ENCODE peak calls at places on chromosome 4, in five cellular contexts. H is cardiac fibroblast, F is cardiac muscle cell, M is fibroblast of lung, P is aorta. N is an unnamed sample.

GRCh38 chr4:122666527-122667245 is 45.8 kb upstream of the IL21 start:
- DNase-seq in F (peak), H (peak), P (no peak), M (peak), N (no peak)

GRCh38 chr4:41745292-41746024 is 3.1 kb downstream of the PHOX2B start:
- DNase-seq in M (no peak), F (no peak), H (no peak), P (no peak), N (no peak)

GRCh38 chr4:82500106-82500738 is 61.6 kb downstream of the TMEM150C start:
- DNase-seq in P (no peak), H (peak), M (peak), F (peak), N (no peak)

GRCh38 chr4:17066972-17067371 is 168.5 kb upstream of the LDB2 start:
- DNase-seq in M (peak), P (peak), H (peak), F (peak), N (no peak)

GRCh38 chr4:51943221-51943620 is 76.9 kb downstream of the LRRC66 start:
- DNase-seq in M (peak), F (no peak), H (peak), P (no peak), N (no peak)

GRCh38 chr4:123849495-123849894 is 452.9 kb downstream of the SPRY1 start:
- DNase-seq in H (no peak), M (no peak), P (no peak), F (no peak), N (no peak)

GRCh38 chr4:83548151-83548905 is 12.4 kb downstream of the GPAT3 start:
- DNase-seq in P (peak), H (peak), F (peak), M (peak), N (no peak)

GRCh38 chr4:152807294-152807829 is 27.6 kb downstream of the ARFIP1 start:
- DNase-seq in M (peak), P (no peak), F (peak), H (peak), N (no peak)

GRCh38 chr4:177251237-177251636 is 58.4 kb upstream of the NEIL3 start:
- DNase-seq in H (no peak), M (no peak), F (no peak), P (no peak), N (no peak)

GRCh38 chr4:104424368-104424921 is 70.2 kb downstream of the CXXC4 start:
- DNase-seq in H (no peak), M (no peak), F (peak), P (no peak), N (no peak)

GRCh38 chr4:7157666-7158065 is 34.7 kb upstream of the SORCS2 start:
- DNase-seq in P (no peak), M (no peak), F (no peak), H (no peak), N (no peak)

GRCh38 chr4:166737430-166737829 is 496.9 kb downstream of the SPOCK3 start:
- DNase-seq in M (no peak), P (no peak), H (no peak), F (no peak), N (no peak)

GRCh38 chr4:19615086-19615689 is 636.5 kb upstream of the SLIT2 start:
- DNase-seq in M (peak), H (no peak), P (no peak), F (peak), N (no peak)

GRCh38 chr4:91032725-91033445 is 905.7 kb downstream of the CCSER1 start:
- DNase-seq in H (no peak), P (no peak), M (no peak), F (no peak), N (no peak)

GRCh38 chr4:2259541-2260267 is 2.2 kb downstream of the MXD4 start:
- DNase-seq in M (no peak), F (no peak), H (no peak), P (peak), N (no peak)

GRCh38 chr4:74933562-74934015 is 673 bp downstream of the PARM1 start:
- DNase-seq in M (peak), P (peak), F (peak), H (peak), N (no peak)

GRCh38 chr4:89674876-89675459 is 162.0 kb downstream of the SNCA start:
- DNase-seq in M (no peak), P (no peak), H (no peak), F (no peak), N (no peak)

GRCh38 chr4:83605744-83606172 is 69.8 kb downstream of the GPAT3 start:
- DNase-seq in P (no peak), M (no peak), H (no peak), F (no peak), N (no peak)

GRCh38 chr4:82431026-82431745 is 796 bp downstream of the ENOPH1 start:
- DNase-seq in H (peak), P (no peak), M (peak), F (peak), N (no peak)

GRCh38 chr4:11724731-11725130 is 296.0 kb upstream of the HS3ST1 start:
- DNase-seq in F (peak), H (peak), P (no peak), M (peak), N (no peak)

GRCh38 chr4:175536852-175537453 is 275.1 kb downstream of the GPM6A start:
- DNase-seq in H (peak), P (no peak), M (peak), F (peak), N (peak)

GRCh38 chr4:27048350-27049100 is 187.9 kb downstream of the STIM2 start:
- DNase-seq in P (no peak), M (peak), H (peak), F (peak), N (no peak)

GRCh38 chr4:22500831-22501714 is 14.8 kb downstream of the ADGRA3 start:
- DNase-seq in F (no peak), M (peak), P (no peak), H (peak), N (no peak)

GRCh38 chr4:98284640-98285046 is 23.5 kb downstream of the RAP1GDS1 start:
- DNase-seq in H (no peak), M (peak), P (no peak), F (no peak), N (no peak)

GRCh38 chr4:139918994-139919393 is 235.0 kb downstream of the MAML3 start:
- DNase-seq in F (no peak), P (no peak), H (no peak), M (peak), N (no peak)

DNA sequence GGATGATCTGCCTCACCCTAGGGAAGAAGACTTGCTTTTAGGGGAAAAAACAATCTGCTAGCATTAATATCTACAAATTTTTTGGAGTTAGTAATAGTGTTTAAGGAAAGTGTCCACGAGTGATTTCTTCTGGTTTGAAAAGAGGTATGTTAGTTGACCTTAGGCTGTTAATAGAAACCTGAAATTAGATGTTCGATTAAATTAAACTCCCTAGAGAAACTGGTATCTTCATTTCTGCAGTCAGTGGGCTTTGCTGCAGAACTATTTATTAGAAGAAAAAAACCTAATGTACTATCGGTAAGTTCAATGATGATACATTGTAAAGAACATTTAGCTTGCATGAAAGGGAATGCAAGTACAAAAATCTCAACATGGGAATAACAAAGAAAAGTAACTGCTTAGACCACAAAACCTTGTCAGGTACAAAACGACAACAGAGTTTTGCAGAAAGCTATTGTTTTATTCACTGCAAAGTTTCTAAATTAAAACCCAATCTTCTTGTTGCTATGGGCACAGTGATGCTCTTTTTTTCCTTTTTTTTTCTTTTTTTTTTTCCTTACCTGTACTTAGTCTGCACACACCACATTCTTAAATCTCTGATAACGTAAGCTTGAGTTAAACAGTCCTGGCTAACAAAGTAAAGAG is 2.0 kb downstream of the KLF3 start:
- DNase-seq in H (no peak), M (no peak), F (no peak), P (no peak), N (no peak)
- H3K4me3 ChIP-seq in H (peak), M (peak), F (peak), P (peak), N (no peak)

GRCh38 chr4:386708-387105 is 49.1 kb downstream of the ZNF141 start:
- DNase-seq in H (no peak), M (no peak), P (no peak), F (no peak), N (no peak)
- H3K4me3 ChIP-seq in H (peak), M (no peak), P (no peak), F (no peak), N (peak)

DNA sequence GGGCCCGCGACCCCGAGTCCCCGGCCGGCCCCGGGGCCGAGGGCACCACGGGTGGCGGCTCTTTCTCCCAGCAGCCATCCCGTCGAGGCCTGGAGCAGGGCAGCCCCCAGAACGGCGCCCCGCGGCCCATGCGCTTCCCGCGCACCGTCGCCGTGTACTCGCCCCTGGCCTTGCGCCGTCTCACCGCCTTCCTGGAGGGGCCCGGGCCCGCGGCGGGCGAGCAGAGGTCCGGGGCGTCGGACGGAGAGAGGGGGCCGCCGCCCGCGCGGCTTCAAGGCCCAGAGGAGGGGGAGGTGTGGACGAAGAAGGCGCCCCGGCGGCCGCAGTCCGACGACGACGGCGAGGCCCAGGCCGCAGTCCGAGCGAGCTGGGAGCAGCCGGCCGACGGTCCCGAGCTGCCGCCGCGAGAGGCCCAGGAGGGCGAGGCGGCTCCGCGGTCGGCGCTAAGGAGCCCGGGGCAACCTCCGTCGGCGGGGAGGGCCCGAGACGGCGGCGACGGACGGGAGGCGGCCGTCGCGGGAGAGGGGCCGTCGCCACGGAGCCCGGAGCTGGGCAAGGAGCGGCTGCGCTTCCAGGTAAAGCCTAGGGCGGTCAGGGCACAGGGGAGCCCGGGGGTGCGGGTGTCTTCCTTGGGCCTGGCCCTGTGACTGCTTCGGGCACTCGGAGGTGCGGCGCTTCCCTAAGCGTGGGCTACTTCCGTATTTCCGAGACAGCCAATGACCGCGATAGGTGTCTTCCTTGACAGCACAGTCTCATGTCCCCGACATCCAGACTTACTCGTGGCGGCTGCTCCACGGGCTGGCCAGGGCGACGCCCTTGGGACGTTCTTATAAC is 845 bp downstream of the ZAR1 start:
- DNase-seq in M (no peak), H (no peak), P (no peak), F (no peak), N (no peak)
- H3K4me3 ChIP-seq in M (no peak), H (no peak), P (no peak), F (peak), N (peak)

GRCh38 chr4:99657801-99658200 is at the start of gene C4orf54:
- DNase-seq in F (no peak), P (no peak), H (no peak), M (peak), N (no peak)
- H3K4me3 ChIP-seq in F (no peak), P (no peak), H (no peak), M (no peak), N (no peak)

DNA sequence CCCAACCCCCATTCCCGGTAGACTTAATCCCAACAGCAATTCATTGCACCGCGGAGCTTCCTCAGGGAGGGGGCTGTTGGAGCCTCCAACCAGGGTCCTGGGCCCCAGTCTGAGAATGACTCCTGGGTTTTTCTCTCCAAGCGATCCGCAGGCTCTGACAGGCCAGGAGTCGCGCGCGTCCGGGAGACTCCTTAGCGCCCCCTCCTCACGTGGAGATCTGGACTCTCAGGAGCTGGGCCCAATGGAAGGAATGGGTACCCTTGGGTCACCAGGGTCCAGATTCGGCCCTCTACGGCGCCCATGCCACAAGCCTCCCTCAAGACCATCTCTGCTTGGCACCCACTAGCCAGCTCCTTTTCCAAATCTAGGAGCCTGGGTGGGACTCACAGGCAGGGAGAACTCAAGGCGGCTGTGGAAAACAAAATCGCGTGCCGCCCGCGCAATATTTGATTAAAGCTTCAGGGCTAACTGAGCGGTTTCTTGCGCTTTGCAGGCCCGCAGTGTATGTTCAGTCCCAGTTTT is 7.1 kb downstream of the HAND2 start:
- DNase-seq in H (no peak), F (peak), M (no peak), P (no peak), N (no peak)
- H3K4me3 ChIP-seq in H (peak), F (peak), M (peak), P (no peak), N (no peak)

GRCh38 chr4:95534032-95534431 is 14.7 kb downstream of the UNC5C start:
- DNase-seq in F (no peak), H (peak), P (no peak), M (no peak), N (no peak)

GRCh38 chr4:95535180-95535579 is 13.6 kb downstream of the UNC5C start:
- DNase-seq in F (no peak), H (no peak), P (no peak), M (no peak), N (no peak)

GRCh38 chr4:95532305-95532704 is 16.5 kb downstream of the UNC5C start:
- DNase-seq in F (no peak), M (no peak), H (peak), P (no peak), N (no peak)

GRCh38 chr4:95531141-95531540 is 17.6 kb downstream of the UNC5C start:
- DNase-seq in F (no peak), M (no peak), H (no peak), P (no peak), N (no peak)

GRCh38 chr4:95533254-95533653 is 15.5 kb downstream of the UNC5C start:
- DNase-seq in H (no peak), F (no peak), P (no peak), M (no peak), N (no peak)
- H3K4me3 ChIP-seq in H (no peak), F (no peak), P (no peak), M (no peak), N (no peak)

GRCh38 chr4:137129471-137130244 is 402.6 kb downstream of the PCDH18 start:
- DNase-seq in F (peak), P (no peak), H (no peak), M (peak), N (no peak)

GRCh38 chr4:137125011-137125410 is 407.3 kb downstream of the PCDH18 start:
- DNase-seq in F (peak), H (peak), M (peak), P (peak), N (no peak)

GRCh38 chr4:137122876-137123275 is 409.4 kb downstream of the PCDH18 start:
- DNase-seq in H (no peak), M (no peak), F (no peak), P (no peak), N (no peak)

DNA sequence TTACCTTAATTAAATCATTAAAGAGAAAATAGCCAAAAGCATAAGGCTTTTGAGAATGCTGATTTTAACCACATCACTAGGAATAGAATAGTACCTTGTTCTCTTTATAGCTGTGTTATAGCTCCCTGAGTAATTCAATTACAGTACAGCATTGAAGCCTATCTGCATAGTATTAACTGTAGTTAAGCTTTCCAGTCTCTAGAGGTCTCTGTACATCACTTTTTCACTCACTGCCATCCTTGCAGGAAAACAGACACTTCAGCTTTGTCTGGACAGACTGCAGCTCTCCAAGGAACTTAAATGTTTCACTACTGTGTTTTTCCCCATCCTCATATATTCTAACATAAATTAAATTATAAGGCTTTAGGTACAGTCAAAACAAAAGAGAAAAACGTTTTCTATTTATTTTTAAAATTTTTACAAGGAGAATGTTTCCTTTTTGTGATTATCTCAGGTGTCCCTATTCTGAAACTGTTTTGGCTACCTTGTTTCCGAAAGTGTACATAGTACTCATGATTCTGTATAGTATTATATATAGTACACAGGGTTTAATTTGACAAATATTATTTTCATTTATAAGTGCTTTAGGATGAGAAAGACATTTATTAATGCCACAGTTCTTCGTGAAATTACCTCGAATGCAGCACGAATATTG is 407.9 kb downstream of the PCDH18 start:
- DNase-seq in M (peak), H (peak), F (peak), P (no peak), N (peak)
- H3K4me3 ChIP-seq in M (peak), H (peak), F (no peak), P (peak), N (no peak)

GRCh38 chr4:55122235-55122634 is 3.2 kb downstream of the KDR start:
- DNase-seq in H (no peak), F (no peak), M (no peak), P (no peak), N (no peak)
- H3K4me3 ChIP-seq in H (no peak), F (peak), M (no peak), P (no peak), N (no peak)

GRCh38 chr4:55318135-55318534 is 27.9 kb upstream of the SRD5A3 start:
- DNase-seq in P (no peak), H (peak), M (peak), F (peak), N (no peak)

GRCh38 chr4:55308071-55308470 is 38.0 kb upstream of the SRD5A3 start:
- DNase-seq in M (no peak), F (no peak), P (no peak), H (no peak), N (no peak)

GRCh38 chr4:55311792-55312490 is 34.1 kb upstream of the SRD5A3 start:
- DNase-seq in F (peak), H (peak), M (no peak), P (no peak), N (no peak)

GRCh38 chr4:55312491-55313101 is 33.4 kb upstream of the SRD5A3 start:
- DNase-seq in M (peak), P (no peak), H (peak), F (peak), N (peak)
- H3K4me3 ChIP-seq in M (no peak), P (no peak), H (no peak), F (no peak), N (no peak)